ENCODE peak calls at places on chromosome 3, in ten cellular contexts. A, U, P, C, E, S, D, H, W and Z are unnamed samples.

GRCh38 chr3:132225664-132226063 is 91.5 kb upstream of the ACP3 start:
- DNase-seq in C (no peak), P (no peak), S (no peak), A (no peak), H (no peak), U (no peak), D (no peak), W (no peak), E (no peak), Z (no peak)

GRCh38 chr3:128296469-128297251 is 143.4 kb downstream of the EEFSEC start:
- DNase-seq in D (no peak), E (no peak), H (no peak), P (no peak), W (no peak), U (no peak), C (no peak), S (no peak), A (peak; percentile 18), Z (no peak)

GRCh38 chr3:197125601-197126000 is 96.0 kb upstream of the MELTF start:
- DNase-seq in D (no peak), W (no peak), H (no peak), E (no peak), S (no peak), P (no peak), A (no peak), C (no peak), U (no peak), Z (no peak)

GRCh38 chr3:13245579-13245978 is 172.3 kb upstream of the IQSEC1 start:
- DNase-seq in W (no peak), A (no peak), D (no peak), U (no peak), C (no peak), H (no peak), P (peak; percentile 41), E (no peak), S (no peak), Z (no peak)

GRCh38 chr3:17605032-17605431 is 137.4 kb downstream of the TBC1D5 start:
- DNase-seq in W (no peak), S (no peak), U (peak; percentile 47), D (no peak), P (peak; percentile 7), H (no peak), A (no peak), E (no peak), C (no peak), Z (no peak)

GRCh38 chr3:12661926-12662592 is 1.9 kb downstream of the RAF1 start:
- DNase-seq in D (no peak), H (no peak), U (no peak), A (no peak), P (no peak), E (no peak), C (no peak), W (no peak), S (no peak), Z (no peak)

GRCh38 chr3:94946683-94947082 is 883.8 kb downstream of the NSUN3 start:
- DNase-seq in A (no peak), P (no peak), C (no peak), S (no peak), E (no peak), U (no peak), D (no peak), W (no peak), H (no peak), Z (no peak)

GRCh38 chr3:186267758-186268157 is 94.3 kb downstream of the DGKG start:
- DNase-seq in U (no peak), E (no peak), A (no peak), H (no peak), S (no peak), P (peak; percentile 27), W (no peak), C (no peak), D (no peak), Z (no peak)

GRCh38 chr3:179954226-179954870 is 82.4 kb downstream of the PEX5L start:
- DNase-seq in U (no peak), H (no peak), A (no peak), E (no peak), S (no peak), W (no peak), P (no peak), D (no peak), C (no peak), Z (no peak)

GRCh38 chr3:122200681-122201080 is 17.2 kb downstream of the CASR start:
- DNase-seq in W (no peak), D (no peak), P (no peak), U (no peak), S (no peak), A (no peak), H (no peak), C (no peak), E (no peak), Z (no peak)

GRCh38 chr3:99126291-99126690 is 224.8 kb upstream of the DCBLD2 start:
- DNase-seq in P (no peak), C (no peak), D (no peak), U (no peak), A (no peak), H (no peak), E (no peak), W (no peak), S (no peak), Z (no peak)

GRCh38 chr3:106573605-106574004 is 704.8 kb upstream of the CBLB start:
- DNase-seq in S (no peak), H (no peak), D (no peak), C (no peak), W (no peak), A (no peak), E (no peak), P (no peak), U (no peak), Z (no peak)

GRCh38 chr3:180633722-180634121 is 31.8 kb downstream of the TTC14 start:
- DNase-seq in A (no peak), D (peak; percentile 0), H (no peak), W (no peak), P (no peak), C (no peak), S (no peak), E (no peak), U (no peak), Z (no peak)

GRCh38 chr3:197802505-197803459 is 11.7 kb downstream of the LRCH3 start:
- DNase-seq in D (no peak), U (no peak), S (no peak), P (no peak), E (no peak), H (no peak), A (no peak), C (peak; percentile 22), W (no peak), Z (no peak)

GRCh38 chr3:46693897-46694235 is 387 bp upstream of the ALS2CL start:
- DNase-seq in S (peak; percentile 33), E (no peak), A (no peak), D (peak; percentile 89), P (no peak), U (no peak), W (no peak), C (no peak), H (no peak), Z (no peak)

GRCh38 chr3:27658741-27659140 is 63.4 kb downstream of the EOMES start:
- DNase-seq in W (no peak), U (no peak), P (no peak), D (no peak), C (no peak), A (no peak), H (no peak), E (no peak), S (no peak), Z (no peak)

GRCh38 chr3:27656790-27657189 is 65.3 kb downstream of the EOMES start:
- DNase-seq in S (no peak), A (no peak), U (no peak), H (no peak), C (no peak), D (no peak), E (no peak), P (no peak), W (no peak), Z (no peak)

GRCh38 chr3:27659279-27660021 is 62.7 kb downstream of the EOMES start:
- DNase-seq in S (peak; percentile 60), E (peak; percentile 52), D (no peak), A (peak; percentile 66), C (peak; percentile 51), W (peak; percentile 65), H (no peak), U (peak; percentile 83), P (peak; percentile 48), Z (no peak)

GRCh38 chr3:27657404-27657803 is 64.7 kb downstream of the EOMES start:
- DNase-seq in P (no peak), E (no peak), C (no peak), H (no peak), D (no peak), A (no peak), W (no peak), U (no peak), S (no peak), Z (no peak)

GRCh38 chr3:27657871-27658270 is 64.3 kb downstream of the EOMES start:
- DNase-seq in C (no peak), U (no peak), E (no peak), H (no peak), S (no peak), W (no peak), D (no peak), P (no peak), A (no peak), Z (no peak)
- TF ChIP-seq EP300 in C (no peak), U (no peak), E (no peak), H (no peak), S (no peak), W (no peak), D (no peak), P (no peak), A (no peak), Z (no peak)

GRCh38 chr3:126816956-126817777 is 113.1 kb downstream of the CHCHD6 start:
- DNase-seq in W (no peak), A (no peak), E (no peak), U (no peak), S (no peak), P (peak; percentile 35), C (no peak), H (no peak), D (no peak), Z (peak; percentile 86)
- H3K4me3 ChIP-seq in W (no peak overlapping the region), A (no peak overlapping the region), E (no peak overlapping the region), U (no peak overlapping the region), S (no peak overlapping the region), P (peak overlapping the region; percentile 37), C (no peak overlapping the region), H (no peak overlapping the region), D (no peak overlapping the region), Z (no peak overlapping the region)

DNA sequence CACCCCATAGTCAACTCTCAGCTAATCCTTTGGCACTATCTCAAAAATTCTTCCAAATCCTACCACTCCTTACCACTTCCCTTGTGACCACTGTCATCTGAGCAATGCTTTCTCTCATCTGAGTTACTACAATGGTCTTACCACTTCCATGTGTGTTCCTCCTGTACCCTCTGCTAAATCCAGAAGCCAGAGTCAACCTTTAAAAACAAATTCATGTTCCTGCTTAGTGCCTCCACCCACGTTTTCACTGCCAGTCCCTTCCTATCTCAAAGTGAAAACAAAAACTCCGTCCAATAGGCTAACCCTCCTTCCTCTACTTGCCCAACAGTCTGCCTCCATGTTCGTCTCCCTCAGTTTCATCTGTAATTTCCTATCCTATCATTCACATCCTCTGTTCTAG is 109.0 kb downstream of the ADAMTS9 start:
- DNase-seq in P (no peak), E (no peak), C (no peak), W (no peak), H (no peak), U (no peak), S (no peak), D (no peak), A (no peak), Z (no peak)
- TF ChIP-seq EP300 in P (no peak), E (no peak), C (no peak), W (no peak), H (no peak), U (no peak), S (no peak), D (no peak), A (no peak), Z (no peak)

GRCh38 chr3:66392966-66393485 is 107.8 kb downstream of the LRIG1 start:
- DNase-seq in H (peak; percentile 48), U (no peak), P (no peak), W (no peak), A (no peak), D (no peak), S (no peak), C (no peak), E (no peak), Z (no peak)
- H3K4me3 ChIP-seq in H (no peak overlapping the region), U (no peak overlapping the region), P (no peak overlapping the region), W (no peak overlapping the region), A (no peak overlapping the region), D (no peak overlapping the region), S (no peak overlapping the region), C (no peak overlapping the region), E (no peak overlapping the region), Z (no peak overlapping the region)